ENCODE peak calls at places on chromosome 7, in ten cellular contexts. One of them, this sample, is unnamed.

GRCh38 chr7:2175091-2175490 is 57.7 kb downstream of the MAD1L1 start:
- DNase-seq in prostate gland: no peak
- DNase-seq in astrocyte of the spinal cord: no peak
- DNase-seq in transverse colon: no peak
- DNase-seq in HFF-Myc: no peak
- DNase-seq in PC-9: no peak
- DNase-seq in tibial artery: peak
- DNase-seq in adipocyte: peak
- DNase-seq in HepG2: no peak
- DNase-seq in right cardiac atrium: no peak
- DNase-seq in this sample: no peak

GRCh38 chr7:74216361-74216761 is 6.6 kb downstream of the LAT2 start:
- DNase-seq in adipocyte: no peak
- DNase-seq in right cardiac atrium: no peak
- DNase-seq in transverse colon: no peak
- DNase-seq in astrocyte of the spinal cord: no peak
- DNase-seq in tibial artery: no peak
- DNase-seq in HepG2: no peak
- DNase-seq in prostate gland: no peak
- DNase-seq in PC-9: no peak
- DNase-seq in HFF-Myc: no peak
- DNase-seq in this sample: peak

GRCh38 chr7:26658080-26658697 is 206.2 kb downstream of the SKAP2 start:
- DNase-seq in right cardiac atrium: no peak
- DNase-seq in HFF-Myc: no peak
- DNase-seq in prostate gland: no peak
- DNase-seq in adipocyte: no peak
- DNase-seq in HepG2: no peak
- DNase-seq in PC-9: no peak
- DNase-seq in transverse colon: no peak
- DNase-seq in astrocyte of the spinal cord: no peak
- DNase-seq in tibial artery: no peak
- DNase-seq in this sample: no peak

GRCh38 chr7:875476-876076 is 778 bp upstream of the GET4 start:
- DNase-seq in tibial artery: no peak
- DNase-seq in transverse colon: peak
- DNase-seq in right cardiac atrium: peak
- DNase-seq in PC-9: no peak
- DNase-seq in astrocyte of the spinal cord: no peak
- DNase-seq in adipocyte: no peak
- DNase-seq in HepG2: no peak
- DNase-seq in HFF-Myc: no peak
- DNase-seq in prostate gland: no peak
- DNase-seq in this sample: no peak

GRCh38 chr7:77696643-77697534 is 630 bp downstream of the RSBN1L start:
- DNase-seq in PC-9: peak
- DNase-seq in HepG2: peak
- DNase-seq in right cardiac atrium: peak
- DNase-seq in transverse colon: peak
- DNase-seq in adipocyte: peak
- DNase-seq in tibial artery: peak
- DNase-seq in prostate gland: peak
- DNase-seq in astrocyte of the spinal cord: peak
- DNase-seq in HFF-Myc: no peak
- DNase-seq in this sample: peak

GRCh38 chr7:157570531-157571200 is 233.9 kb downstream of the DNAJB6 start:
- DNase-seq in PC-9: no peak
- DNase-seq in tibial artery: no peak
- DNase-seq in astrocyte of the spinal cord: peak
- DNase-seq in prostate gland: no peak
- DNase-seq in HFF-Myc: no peak
- DNase-seq in adipocyte: no peak
- DNase-seq in right cardiac atrium: no peak
- DNase-seq in HepG2: no peak
- DNase-seq in transverse colon: no peak
- DNase-seq in this sample: no peak

GRCh38 chr7:141693082-141693481 is 8.9 kb downstream of the DENND11 start:
- DNase-seq in astrocyte of the spinal cord: no peak
- DNase-seq in tibial artery: no peak
- DNase-seq in prostate gland: no peak
- DNase-seq in PC-9: no peak
- DNase-seq in transverse colon: no peak
- DNase-seq in adipocyte: no peak
- DNase-seq in right cardiac atrium: no peak
- DNase-seq in HepG2: no peak
- DNase-seq in HFF-Myc: no peak
- DNase-seq in this sample: no peak

GRCh38 chr7:73517241-73517995 is 4.7 kb downstream of the BAZ1B start:
- DNase-seq in tibial artery: no peak
- DNase-seq in HepG2: no peak
- DNase-seq in transverse colon: peak
- DNase-seq in PC-9: no peak
- DNase-seq in adipocyte: no peak
- DNase-seq in HFF-Myc: no peak
- DNase-seq in astrocyte of the spinal cord: no peak
- DNase-seq in prostate gland: no peak
- DNase-seq in right cardiac atrium: no peak
- DNase-seq in this sample: no peak

GRCh38 chr7:137262599-137262998 is 80.9 kb downstream of the PTN start:
- DNase-seq in PC-9: no peak
- DNase-seq in astrocyte of the spinal cord: no peak
- DNase-seq in transverse colon: no peak
- DNase-seq in prostate gland: no peak
- DNase-seq in adipocyte: no peak
- DNase-seq in tibial artery: no peak
- DNase-seq in HepG2: no peak
- DNase-seq in HFF-Myc: no peak
- DNase-seq in right cardiac atrium: no peak
- DNase-seq in this sample: no peak

GRCh38 chr7:142001163-142001874 is 5.6 kb downstream of the MGAM start:
- DNase-seq in transverse colon: peak
- DNase-seq in prostate gland: no peak
- DNase-seq in HepG2: no peak
- DNase-seq in PC-9: peak
- DNase-seq in astrocyte of the spinal cord: no peak
- DNase-seq in adipocyte: no peak
- DNase-seq in right cardiac atrium: no peak
- DNase-seq in HFF-Myc: no peak
- DNase-seq in tibial artery: no peak
- DNase-seq in this sample: no peak

GRCh38 chr7:26168458-26169023 is 16.5 kb downstream of the NFE2L3 start:
- DNase-seq in tibial artery: no peak
- DNase-seq in right cardiac atrium: no peak
- DNase-seq in HFF-Myc: no peak
- DNase-seq in HepG2: no peak
- DNase-seq in transverse colon: no peak
- DNase-seq in prostate gland: no peak
- DNase-seq in adipocyte: no peak
- DNase-seq in astrocyte of the spinal cord: no peak
- DNase-seq in PC-9: no peak
- DNase-seq in this sample: no peak

GRCh38 chr7:54897891-54898290 is 120.9 kb upstream of the EGFR start:
- DNase-seq in right cardiac atrium: no peak
- DNase-seq in tibial artery: no peak
- DNase-seq in prostate gland: no peak
- DNase-seq in PC-9: no peak
- DNase-seq in HepG2: no peak
- DNase-seq in astrocyte of the spinal cord: no peak
- DNase-seq in transverse colon: no peak
- DNase-seq in adipocyte: no peak
- DNase-seq in HFF-Myc: no peak
- DNase-seq in this sample: no peak

GRCh38 chr7:142188159-142188558 is 69.7 kb downstream of the PRSS58 start:
- DNase-seq in right cardiac atrium: no peak
- DNase-seq in HFF-Myc: no peak
- DNase-seq in PC-9: no peak
- DNase-seq in transverse colon: no peak
- DNase-seq in prostate gland: no peak
- DNase-seq in tibial artery: no peak
- DNase-seq in HepG2: no peak
- DNase-seq in astrocyte of the spinal cord: peak
- DNase-seq in adipocyte: peak
- DNase-seq in this sample: no peak

GRCh38 chr7:104945599-104945956 is 68.4 kb upstream of the KMT2E start:
- DNase-seq in tibial artery: no peak
- DNase-seq in PC-9: no peak
- DNase-seq in HepG2: no peak
- DNase-seq in adipocyte: no peak
- DNase-seq in HFF-Myc: no peak
- DNase-seq in prostate gland: no peak
- DNase-seq in transverse colon: no peak
- DNase-seq in astrocyte of the spinal cord: no peak
- DNase-seq in right cardiac atrium: no peak
- DNase-seq in this sample: no peak
- H3K4me3 ChIP-seq in tibial artery: peak
- H3K4me3 ChIP-seq in PC-9: no peak
- H3K4me3 ChIP-seq in HepG2: peak
- H3K4me3 ChIP-seq in adipocyte: peak
- H3K4me3 ChIP-seq in HFF-Myc: no peak
- H3K4me3 ChIP-seq in prostate gland: no peak
- H3K4me3 ChIP-seq in transverse colon: no peak
- H3K4me3 ChIP-seq in astrocyte of the spinal cord: no peak
- H3K4me3 ChIP-seq in right cardiac atrium: no peak
- H3K4me3 ChIP-seq in this sample: no peak

GRCh38 chr7:143217806-143218205 is 4.0 kb upstream of the TAS2R40 start:
- DNase-seq in right cardiac atrium: no peak
- DNase-seq in astrocyte of the spinal cord: no peak
- DNase-seq in adipocyte: no peak
- DNase-seq in tibial artery: no peak
- DNase-seq in PC-9: no peak
- DNase-seq in HFF-Myc: no peak
- DNase-seq in transverse colon: no peak
- DNase-seq in HepG2: no peak
- DNase-seq in prostate gland: no peak
- DNase-seq in this sample: no peak
- H3K4me3 ChIP-seq in right cardiac atrium: no peak
- H3K4me3 ChIP-seq in astrocyte of the spinal cord: no peak
- H3K4me3 ChIP-seq in adipocyte: no peak
- H3K4me3 ChIP-seq in tibial artery: no peak
- H3K4me3 ChIP-seq in PC-9: no peak
- H3K4me3 ChIP-seq in HFF-Myc: no peak
- H3K4me3 ChIP-seq in transverse colon: no peak
- H3K4me3 ChIP-seq in HepG2: no peak
- H3K4me3 ChIP-seq in prostate gland: no peak
- H3K4me3 ChIP-seq in this sample: no peak

GRCh38 chr7:102294589-102294988 is 7.9 kb downstream of the SH2B2 start:
- DNase-seq in PC-9: no peak
- DNase-seq in transverse colon: no peak
- DNase-seq in adipocyte: no peak
- DNase-seq in HepG2: no peak
- DNase-seq in right cardiac atrium: no peak
- DNase-seq in tibial artery: no peak
- DNase-seq in prostate gland: no peak
- DNase-seq in astrocyte of the spinal cord: no peak
- DNase-seq in HFF-Myc: no peak
- DNase-seq in this sample: no peak

GRCh38 chr7:102291056-102291915 is 4.6 kb downstream of the SH2B2 start:
- DNase-seq in PC-9: no peak
- DNase-seq in HFF-Myc: no peak
- DNase-seq in tibial artery: peak
- DNase-seq in prostate gland: no peak
- DNase-seq in astrocyte of the spinal cord: no peak
- DNase-seq in right cardiac atrium: no peak
- DNase-seq in adipocyte: no peak
- DNase-seq in transverse colon: no peak
- DNase-seq in HepG2: no peak
- DNase-seq in this sample: no peak

GRCh38 chr7:102295346-102296178 is 8.9 kb downstream of the SH2B2 start:
- DNase-seq in transverse colon: no peak
- DNase-seq in HFF-Myc: no peak
- DNase-seq in PC-9: no peak
- DNase-seq in right cardiac atrium: no peak
- DNase-seq in astrocyte of the spinal cord: no peak
- DNase-seq in adipocyte: no peak
- DNase-seq in HepG2: no peak
- DNase-seq in prostate gland: no peak
- DNase-seq in tibial artery: no peak
- DNase-seq in this sample: no peak

GRCh38 chr7:102291916-102292267 is 5.2 kb downstream of the SH2B2 start:
- DNase-seq in adipocyte: no peak
- DNase-seq in tibial artery: no peak
- DNase-seq in PC-9: no peak
- DNase-seq in right cardiac atrium: no peak
- DNase-seq in astrocyte of the spinal cord: no peak
- DNase-seq in prostate gland: no peak
- DNase-seq in HFF-Myc: no peak
- DNase-seq in HepG2: no peak
- DNase-seq in transverse colon: no peak
- DNase-seq in this sample: no peak

DNA sequence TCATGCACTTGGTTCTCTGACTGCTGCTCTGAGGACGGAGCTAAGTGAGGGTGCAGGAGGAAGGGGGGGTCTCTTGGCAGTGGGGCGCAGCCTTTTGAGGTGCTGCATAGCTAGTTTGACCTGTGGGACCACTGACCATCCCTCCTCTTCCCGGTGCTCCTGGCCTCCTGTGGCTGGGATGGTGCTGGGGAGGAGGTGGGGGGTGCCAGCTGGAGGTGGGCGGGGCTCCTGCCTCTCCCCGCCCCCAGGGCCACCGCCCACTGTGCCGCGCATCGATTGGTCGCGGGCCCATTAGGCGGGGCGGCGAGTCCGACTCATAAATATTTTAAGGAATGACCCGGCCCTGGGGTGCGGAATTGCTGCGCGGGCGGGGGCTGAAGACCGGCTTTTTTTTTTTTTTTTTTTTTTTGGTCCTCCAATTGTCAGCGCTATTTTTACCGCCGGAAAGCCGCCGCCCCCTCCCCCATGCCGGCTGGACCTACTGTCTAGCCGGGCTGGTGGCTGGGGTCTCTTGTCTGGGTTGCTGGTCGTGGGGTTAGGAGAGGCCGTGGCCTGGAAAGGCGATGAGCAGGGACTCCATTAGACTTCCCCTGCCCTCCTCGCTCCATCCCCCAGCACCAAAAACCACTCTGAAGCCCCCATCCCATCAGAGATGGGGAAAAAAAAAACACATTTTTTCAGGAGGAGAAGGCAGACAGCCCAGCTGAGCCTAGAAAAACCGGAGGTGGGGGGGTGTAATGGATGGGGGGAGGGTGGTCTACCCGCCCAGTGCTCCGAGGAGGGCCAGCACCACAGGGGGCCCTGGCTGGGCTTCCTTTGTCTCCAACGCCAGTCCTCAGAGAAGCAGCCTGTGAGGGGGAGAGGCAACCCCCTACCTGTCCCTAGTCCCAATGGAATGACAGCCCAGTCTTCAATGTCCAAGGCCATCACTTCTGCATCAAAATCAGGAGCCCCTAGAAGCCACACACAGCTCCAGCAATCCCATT is 6.4 kb downstream of the SH2B2 start:
- DNase-seq in transverse colon: no peak
- DNase-seq in right cardiac atrium: no peak
- DNase-seq in prostate gland: no peak
- DNase-seq in HFF-Myc: no peak
- DNase-seq in PC-9: no peak
- DNase-seq in tibial artery: no peak
- DNase-seq in adipocyte: no peak
- DNase-seq in HepG2: no peak
- DNase-seq in astrocyte of the spinal cord: no peak
- DNase-seq in this sample: no peak
- H3K4me3 ChIP-seq in transverse colon: no peak
- H3K4me3 ChIP-seq in right cardiac atrium: no peak
- H3K4me3 ChIP-seq in prostate gland: no peak
- H3K4me3 ChIP-seq in HFF-Myc: no peak
- H3K4me3 ChIP-seq in PC-9: no peak
- H3K4me3 ChIP-seq in tibial artery: no peak
- H3K4me3 ChIP-seq in adipocyte: no peak
- H3K4me3 ChIP-seq in HepG2: no peak
- H3K4me3 ChIP-seq in astrocyte of the spinal cord: no peak
- H3K4me3 ChIP-seq in this sample: no peak

GRCh38 chr7:15686209-15686956 is at the start of gene MEOX2:
- DNase-seq in prostate gland: no peak
- DNase-seq in HFF-Myc: peak
- DNase-seq in tibial artery: peak
- DNase-seq in PC-9: no peak
- DNase-seq in transverse colon: peak
- DNase-seq in adipocyte: peak
- DNase-seq in astrocyte of the spinal cord: peak
- DNase-seq in right cardiac atrium: peak
- DNase-seq in HepG2: no peak
- DNase-seq in this sample: peak
- H3K4me3 ChIP-seq in prostate gland: peak
- H3K4me3 ChIP-seq in HFF-Myc: peak
- H3K4me3 ChIP-seq in tibial artery: peak
- H3K4me3 ChIP-seq in PC-9: no peak
- H3K4me3 ChIP-seq in transverse colon: peak
- H3K4me3 ChIP-seq in adipocyte: peak
- H3K4me3 ChIP-seq in astrocyte of the spinal cord: peak
- H3K4me3 ChIP-seq in right cardiac atrium: peak
- H3K4me3 ChIP-seq in HepG2: no peak
- H3K4me3 ChIP-seq in this sample: peak

This sample was measured in foreskin fibroblast.